ENCODE peak calls at places on chromosomes 16 and 17, in seven cellular contexts. U is cardiac fibroblast; Y is mucosa of descending colon; K is CD8-positive, alpha-beta T cell; B is HCT116; R is neural progenitor cell; H is endothelial cell. Z is an unnamed sample.

GRCh38 chr16:23728112-23728477 is 15.1 kb upstream of the ERN2 start:
- DNase-seq in U (no peak), Y (no peak), K (no peak), B (no peak), R (no peak), H (no peak), Z (no peak)

GRCh38 chr17:66963521-66964082 is 905 bp upstream of the CACNG4 start:
- DNase-seq in U (no peak), Y (no peak), K (no peak), B (no peak), R (peak), H (no peak), Z (no peak)

GRCh38 chr17:18377437-18378204 is at the start of gene EVPLL:
- DNase-seq in U (no peak), Y (peak), K (no peak), B (no peak), R (no peak), H (no peak), Z (no peak)

GRCh38 chr17:79933863-79934652 is 94.8 kb upstream of the CBX4 start:
- DNase-seq in U (peak), Y (peak), K (no peak), B (no peak), R (no peak), H (no peak), Z (peak)

GRCh38 chr16:84518804-84519341 is 14.4 kb upstream of the MEAK7 start:
- DNase-seq in U (no peak), Y (peak), K (peak), B (no peak), R (no peak), H (no peak), Z (no peak)

GRCh38 chr16:49459953-49460735 is 86.5 kb downstream of the C16orf78 start:
- DNase-seq in U (no peak), Y (no peak), K (no peak), B (no peak), R (no peak), H (no peak), Z (no peak)

GRCh38 chr17:50062323-50063243 is 6.7 kb downstream of the ITGA3 start:
- DNase-seq in U (peak), Y (peak), K (no peak), B (peak), R (no peak), H (no peak), Z (no peak)

GRCh38 chr16:76487411-76488064 is 210.3 kb downstream of the CNTNAP4 start:
- DNase-seq in U (no peak), Y (no peak), K (no peak), B (no peak), R (no peak), H (no peak), Z (no peak)

GRCh38 chr17:50432125-50432762 is 6.2 kb downstream of the ACSF2 start:
- DNase-seq in U (no peak), Y (no peak), K (no peak), B (no peak), R (no peak), H (no peak), Z (no peak)

GRCh38 chr16:11233727-11234376 is 22.2 kb downstream of the SOCS1 start:
- DNase-seq in U (no peak), Y (no peak), K (no peak), B (no peak), R (no peak), H (no peak), Z (no peak)

GRCh38 chr17:19002805-19003542 is 1.6 kb downstream of the FAM83G start:
- DNase-seq in U (peak), Y (no peak), K (no peak), B (no peak), R (peak), H (no peak), Z (no peak)

GRCh38 chr17:37737081-37737480 is 7.8 kb downstream of the HNF1B start:
- DNase-seq in U (no peak), Y (no peak), K (no peak), B (no peak), R (no peak), H (no peak), Z (no peak)

GRCh38 chr17:82204831-82205719 is 7.6 kb downstream of the CCDC57 start:
- DNase-seq in U (peak), Y (no peak), K (no peak), B (no peak), R (no peak), H (no peak), Z (no peak)

GRCh38 chr16:67441907-67442306 is 11.0 kb downstream of the HSD11B2 start:
- DNase-seq in U (no peak), Y (no peak), K (no peak), B (no peak), R (no peak), H (no peak), Z (no peak)

GRCh38 chr17:2400877-2401425 is at the start of gene MNT:
- DNase-seq in U (peak), Y (peak), K (peak), B (peak), R (peak), H (peak), Z (peak)

GRCh38 chr17:6701719-6702118 is 11.4 kb downstream of the SLC13A5 start:
- DNase-seq in U (peak), Y (peak), K (no peak), B (peak), R (peak), H (peak), Z (peak)

GRCh38 chr16:66486773-66487579 is 59.9 kb downstream of the BEAN1 start:
- DNase-seq in U (peak), Y (no peak), K (no peak), B (no peak), R (no peak), H (no peak), Z (peak)

GRCh38 chr17:81652901-81653771 is 3.2 kb downstream of the PDE6G start:
- DNase-seq in U (no peak), Y (no peak), K (peak), B (no peak), R (no peak), H (no peak), Z (no peak)

GRCh38 chr16:85157813-85158701 is 45.8 kb upstream of the CIBAR2 start:
- DNase-seq in U (no peak), Y (no peak), K (peak), B (no peak), R (peak), H (no peak), Z (no peak)

GRCh38 chr16:4682616-4683254 is 10.6 kb upstream of the NUDT16L1 start:
- DNase-seq in U (no peak), Y (no peak), K (no peak), B (no peak), R (peak), H (peak), Z (no peak)

GRCh38 chr17:61129876-61130275 is 269.8 kb upstream of the TBX2 start:
- DNase-seq in U (no peak), Y (no peak), K (no peak), B (no peak), R (no peak), H (no peak), Z (no peak)

GRCh38 chr17:3976675-3977171 is 12.5 kb upstream of the ATP2A3 start:
- DNase-seq in U (no peak), Y (peak), K (no peak), B (no peak), R (no peak), H (no peak), Z (no peak)

GRCh38 chr17:56426901-56427300 is 166.6 kb upstream of the NOG start:
- DNase-seq in U (no peak), Y (no peak), K (no peak), B (no peak), R (no peak), H (no peak), Z (no peak)

GRCh38 chr16:9372934-9373890 is 281.8 kb downstream of the HAPSTR1 start:
- DNase-seq in U (no peak), Y (no peak), K (no peak), B (no peak), R (peak), H (peak), Z (no peak)

GRCh38 chr16:72715267-72715666 is 332.7 kb downstream of the ZFHX3 start:
- DNase-seq in U (peak), Y (no peak), K (no peak), B (no peak), R (no peak), H (no peak), Z (no peak)

GRCh38 chr16:20049831-20050230 is 23.9 kb downstream of the GPR139 start:
- DNase-seq in U (no peak), Y (no peak), K (no peak), B (no peak), R (no peak), H (no peak), Z (no peak)

GRCh38 chr16:88533945-88534641 is 36.1 kb upstream of the ZC3H18 start:
- DNase-seq in U (peak), Y (peak), K (peak), B (peak), R (peak), H (peak), Z (peak)

GRCh38 chr16:88535857-88536222 is 34.4 kb upstream of the ZC3H18 start:
- DNase-seq in U (no peak), Y (no peak), K (no peak), B (no peak), R (no peak), H (no peak), Z (no peak)

GRCh38 chr16:88535181-88535856 is 34.9 kb upstream of the ZC3H18 start:
- DNase-seq in U (no peak), Y (no peak), K (no peak), B (no peak), R (no peak), H (no peak), Z (no peak)

GRCh38 chr16:88533381-88533831 is 36.8 kb upstream of the ZC3H18 start:
- DNase-seq in U (peak), Y (no peak), K (no peak), B (no peak), R (no peak), H (no peak), Z (no peak)

DNA sequence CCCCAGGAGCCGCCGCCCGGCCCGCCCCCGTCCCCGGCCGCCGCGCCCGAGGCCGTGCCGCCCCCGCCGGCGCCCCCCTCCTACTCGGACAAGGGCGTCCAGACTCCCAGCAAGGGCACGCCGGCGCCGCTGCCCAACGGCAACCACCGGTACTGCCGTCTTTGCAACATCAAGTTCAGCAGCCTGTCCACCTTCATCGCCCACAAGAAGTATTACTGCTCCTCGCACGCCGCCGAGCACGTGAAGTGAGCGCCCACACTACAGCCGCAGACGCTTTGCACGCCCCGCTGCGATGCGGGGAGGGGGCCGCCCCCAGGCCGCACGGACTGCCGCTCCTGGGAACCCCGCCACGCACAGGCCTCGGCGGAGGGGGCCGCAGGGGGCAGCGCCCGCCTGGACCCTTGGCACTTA is 35.5 kb upstream of the ZC3H18 start:
- DNase-seq in U (peak), Y (peak), K (no peak), B (peak), R (peak), H (no peak), Z (peak)
- TF ChIP-seq CTCF in U (peak), Y (no peak), K (no peak), B (no peak), R (no peak), H (no peak), Z (no peak)

DNA sequence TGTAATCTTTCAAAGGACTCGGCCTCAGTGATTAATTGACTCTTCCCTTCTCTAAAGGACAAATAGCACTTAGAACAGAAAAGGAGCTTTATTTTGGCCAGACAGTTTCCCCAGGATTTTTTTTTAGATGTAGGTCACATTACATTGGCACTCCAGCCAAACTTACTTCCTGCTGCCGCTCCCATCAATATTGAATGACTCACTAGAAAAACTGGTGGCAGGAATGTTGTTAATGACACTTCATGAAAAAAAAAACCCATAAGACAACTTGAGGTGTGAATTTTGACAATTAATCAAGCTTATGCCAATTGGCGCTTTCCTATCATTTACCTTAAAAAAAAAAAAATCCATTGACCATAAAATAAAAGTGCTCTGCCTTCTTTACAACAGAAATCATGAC is 432.5 kb downstream of the TOX3 start:
- DNase-seq in U (no peak), Y (peak), K (no peak), B (no peak), R (no peak), H (no peak), Z (no peak)
- TF ChIP-seq CTCF in U (no peak), Y (no peak), K (no peak), B (no peak), R (no peak), H (no peak), Z (no peak)

GRCh38 chr16:87041732-87042131 is 275.5 kb downstream of the C16orf95 start:
- DNase-seq in U (no peak), Y (no peak), K (no peak), B (no peak), R (no peak), H (no peak), Z (no peak)
- TF ChIP-seq CTCF in U (no peak), Y (no peak), K (no peak), B (no peak), R (no peak), H (no peak), Z (no peak)

GRCh38 chr17:45051060-45051719 is at the start of gene DCAKD:
- DNase-seq in U (peak), Y (peak), K (peak), B (peak), R (peak), H (peak), Z (peak)
- TF ChIP-seq CTCF in U (no peak), Y (no peak), K (no peak), B (no peak), R (no peak), H (peak), Z (no peak)

DNA sequence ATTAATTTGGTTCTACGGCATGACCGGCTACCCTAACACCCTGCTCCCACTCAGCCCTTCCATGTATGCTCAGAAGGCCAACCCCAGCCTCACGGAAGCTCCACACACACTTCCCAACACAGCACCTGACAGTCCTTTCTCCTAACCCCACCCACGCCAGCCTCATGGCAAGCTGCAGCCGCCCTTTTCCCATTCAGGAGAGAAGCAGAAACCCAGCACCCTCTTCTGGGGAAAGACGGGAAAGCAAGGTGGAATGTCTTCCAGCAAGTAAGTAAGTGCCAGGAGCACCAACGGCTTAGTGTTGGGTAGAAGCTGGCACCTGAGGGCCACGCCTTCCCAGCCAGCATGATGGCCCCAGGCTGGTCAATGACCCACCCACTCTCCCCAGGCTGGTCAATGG is 32.1 kb downstream of the ABR start:
- DNase-seq in U (peak), Y (peak), K (no peak), B (peak), R (peak), H (peak), Z (no peak)
- TF ChIP-seq CTCF in U (peak), Y (peak), K (no peak), B (peak), R (peak), H (no peak), Z (no peak)